ENCODE peak calls at places on chromosomes 16 and 17, in four cellular contexts. R, L, Q and Y are unnamed samples.

GRCh38 chr17:56540791-56541190 is 52.7 kb upstream of the NOG start:
- DNase-seq in R (no peak), L (no peak), Q (no peak), Y (no peak)

GRCh38 chr17:77400445-77400870 is 259.7 kb downstream of the SEC14L1 start:
- DNase-seq in R (no peak), L (no peak), Q (peak; percentile 64), Y (no peak)

GRCh38 chr16:29007865-29008593 is 23.2 kb downstream of the LAT start:
- DNase-seq in R (no peak), L (no peak), Q (no peak), Y (peak; percentile 18)

GRCh38 chr17:57004944-57005579 is 27.1 kb downstream of the SCPEP1 start:
- DNase-seq in R (no peak), L (peak; percentile 57), Q (peak; percentile 20), Y (no peak)

GRCh38 chr17:28317965-28318758 is 838 bp upstream of the TMEM97 start:
- DNase-seq in R (no peak), L (peak; percentile 20), Q (no peak), Y (no peak)

GRCh38 chr17:47995241-47995935 is 24.5 kb downstream of the CDK5RAP3 start:
- DNase-seq in R (no peak), L (no peak), Q (no peak), Y (no peak)

GRCh38 chr17:74749262-74750038 is 1.0 kb downstream of the NHERF1 start:
- DNase-seq in R (no peak), L (peak; percentile 25), Q (no peak), Y (no peak)

GRCh38 chr16:7839568-7839967 is 506.9 kb downstream of the RBFOX1 start:
- DNase-seq in R (no peak), L (no peak), Q (no peak), Y (no peak)

GRCh38 chr16:54957403-54957802 is 26.7 kb downstream of the IRX5 start:
- DNase-seq in R (no peak), L (peak; percentile 59), Q (no peak), Y (no peak)

GRCh38 chr17:78548725-78549124 is 28.5 kb downstream of the DNAH17 start:
- DNase-seq in R (no peak), L (no peak), Q (no peak), Y (no peak)

GRCh38 chr16:15775663-15776304 is 81.0 kb downstream of the MYH11 start:
- DNase-seq in R (peak; percentile 14), L (no peak), Q (no peak), Y (no peak)

GRCh38 chr17:41301916-41302901 is at the start of gene KRTAP29-1:
- DNase-seq in R (no peak), L (no peak), Q (no peak), Y (no peak)

GRCh38 chr17:74760404-74761105 is 12.1 kb downstream of the NHERF1 start:
- DNase-seq in R (no peak), L (no peak), Q (no peak), Y (no peak)

GRCh38 chr17:43402567-43402966 is 3.8 kb downstream of the ARL4D start:
- DNase-seq in R (no peak), L (no peak), Q (no peak), Y (no peak)

GRCh38 chr16:60419859-60420258 is 1616.4 kb downstream of the CDH8 start:
- DNase-seq in R (no peak), L (no peak), Q (no peak), Y (no peak)

GRCh38 chr17:81923302-81924260 is 4.0 kb downstream of the MAFG start:
- DNase-seq in R (peak; percentile 45), L (peak; percentile 89), Q (no peak), Y (no peak)

GRCh38 chr17:41382396-41382795 is 290 bp upstream of the KRT34 start:
- DNase-seq in R (no peak), L (no peak), Q (no peak), Y (no peak)

GRCh38 chr16:71637398-71637797 is 11.4 kb downstream of the MARVELD3 start:
- DNase-seq in R (peak; percentile 82), L (no peak), Q (no peak), Y (peak; percentile 88)

GRCh38 chr17:59505610-59506276 is 59.7 kb upstream of the DHX40 start:
- DNase-seq in R (no peak), L (no peak), Q (no peak), Y (no peak)

GRCh38 chr16:85810097-85810741 is 10.7 kb downstream of the COX4I1 start:
- DNase-seq in R (no peak), L (no peak), Q (no peak), Y (no peak)

GRCh38 chr16:72974142-72974769 is 73.7 kb downstream of the ZFHX3 start:
- DNase-seq in R (no peak), L (no peak), Q (no peak), Y (no peak)

GRCh38 chr17:3905017-3905486 is 11.2 kb downstream of the P2RX1 start:
- DNase-seq in R (no peak), L (no peak), Q (peak; percentile 51), Y (no peak)

GRCh38 chr17:4788807-4789700 is at the start of gene GLTPD2:
- DNase-seq in R (no peak), L (no peak), Q (no peak), Y (no peak)